ENCODE peak calls at places on chromosomes 11 and 22, in eight cellular contexts. V is astrocyte of the cerebellum, W is A549, Z is PC-3, Y is heart left ventricle, D is colonic mucosa, C is progenitor cell of endocrine pancreas, B is tibial artery. Q is an unnamed sample.

GRCh38 chr11:3971756-3972404 is 116.4 kb downstream of the STIM1 start:
- DNase-seq in W (no peak), D (no peak), B (no peak), Y (no peak), Z (peak), V (no peak), C (no peak), Q (no peak)

GRCh38 chr11:66720223-66720898 is 8.7 kb downstream of the SPTBN2 start:
- DNase-seq in D (peak), Y (no peak), Z (peak), V (peak), W (peak), C (peak), B (no peak), Q (no peak)

GRCh38 chr22:29780781-29781676 is 13.9 kb downstream of the UQCR10 start:
- DNase-seq in Z (peak), W (no peak), B (no peak), Y (no peak), V (peak), D (no peak), C (no peak), Q (no peak)

GRCh38 chr11:124811423-124812125 is 11.4 kb upstream of the MSANTD2 start:
- DNase-seq in Z (no peak), B (no peak), Y (no peak), D (no peak), W (no peak), V (no peak), C (no peak), Q (no peak)

GRCh38 chr11:78253797-78254196 is 65.1 kb downstream of the USP35 start:
- DNase-seq in Y (no peak), W (no peak), V (no peak), D (no peak), Z (peak), C (no peak), B (no peak), Q (no peak)

GRCh38 chr11:61586792-61587430 is 6.0 kb upstream of the SYT7 start:
- DNase-seq in Y (no peak), Z (peak), C (no peak), V (no peak), D (no peak), W (no peak), B (no peak), Q (no peak)

GRCh38 chr11:14902650-14903350 is 10.8 kb upstream of the CYP2R1 start:
- DNase-seq in V (no peak), Y (no peak), B (no peak), W (no peak), Z (peak), D (no peak), C (no peak), Q (no peak)

GRCh38 chr22:20463324-20464095 is 25.9 kb upstream of the SCARF2 start:
- DNase-seq in Y (no peak), Z (no peak), V (no peak), C (no peak), D (no peak), W (no peak), B (no peak), Q (peak)

GRCh38 chr11:79466411-79466810 is 25.6 kb upstream of the TENM4 start:
- DNase-seq in W (no peak), V (peak), D (no peak), C (no peak), B (no peak), Y (no peak), Z (peak), Q (no peak)

GRCh38 chr11:118226294-118226693 is 1.5 kb upstream of the JAML start:
- DNase-seq in Z (no peak), Y (no peak), D (no peak), W (no peak), V (no peak), C (no peak), B (peak), Q (no peak)

GRCh38 chr22:28989035-28989464 is 72.6 kb downstream of the C22orf31 start:
- DNase-seq in D (no peak), V (no peak), B (no peak), C (no peak), Z (peak), W (no peak), Y (no peak), Q (no peak)

GRCh38 chr11:86355256-86355655 is 19.4 kb upstream of the CCDC81 start:
- DNase-seq in Z (no peak), D (no peak), C (no peak), V (no peak), Y (no peak), B (no peak), W (no peak), Q (no peak)

GRCh38 chr11:62851807-62852522 is 12.6 kb upstream of the WDR74 start:
- DNase-seq in Y (no peak), W (no peak), D (no peak), Z (peak), V (no peak), C (no peak), B (no peak), Q (peak)

GRCh38 chr11:44418438-44418795 is 108.5 kb upstream of the ALX4 start:
- DNase-seq in B (no peak), V (no peak), C (no peak), Y (no peak), D (no peak), W (no peak), Z (no peak), Q (no peak)

GRCh38 chr11:82811369-82811768 is 77.7 kb upstream of the FAM181B start:
- DNase-seq in V (no peak), B (no peak), Z (no peak), D (no peak), Y (no peak), W (no peak), C (no peak), Q (no peak)

GRCh38 chr11:119019996-119020395 is 1.4 kb downstream of the TRAPPC4 start:
- DNase-seq in W (no peak), V (no peak), D (peak), C (no peak), Y (no peak), B (no peak), Z (peak), Q (no peak)

GRCh38 chr11:29282088-29282487 is 734.7 kb downstream of the KCNA4 start:
- DNase-seq in B (no peak), V (peak), D (no peak), Y (no peak), Z (peak), C (no peak), W (peak), Q (no peak)

GRCh38 chr11:78256962-78257361 is 68.2 kb downstream of the USP35 start:
- DNase-seq in Y (peak), Z (no peak), B (peak), W (no peak), C (no peak), V (peak), D (peak), Q (no peak)

GRCh38 chr22:19644314-19645223 is 69.7 kb upstream of the SEPTIN5 start:
- DNase-seq in C (no peak), W (no peak), Y (no peak), Z (no peak), D (no peak), B (peak), V (no peak), Q (no peak)

GRCh38 chr11:57499413-57499982 is 16.0 kb downstream of the SLC43A1 start:
- DNase-seq in Y (peak), C (peak), Z (peak), W (peak), B (peak), V (peak), D (peak), Q (no peak)

GRCh38 chr11:77789061-77789730 is 31.3 kb downstream of the RSF1 start:
- DNase-seq in B (no peak), W (no peak), D (no peak), Y (no peak), Z (no peak), V (no peak), C (no peak), Q (no peak)

GRCh38 chr11:58075781-58076180 is 45.0 kb downstream of the OR6Q1 start:
- DNase-seq in W (no peak), B (no peak), Y (no peak), C (no peak), Z (peak), D (no peak), V (no peak), Q (no peak)

GRCh38 chr11:15651033-15651432 is 536.3 kb downstream of the INSC start:
- DNase-seq in W (no peak), B (no peak), Z (no peak), V (no peak), Y (no peak), C (no peak), D (no peak), Q (no peak)

DNA sequence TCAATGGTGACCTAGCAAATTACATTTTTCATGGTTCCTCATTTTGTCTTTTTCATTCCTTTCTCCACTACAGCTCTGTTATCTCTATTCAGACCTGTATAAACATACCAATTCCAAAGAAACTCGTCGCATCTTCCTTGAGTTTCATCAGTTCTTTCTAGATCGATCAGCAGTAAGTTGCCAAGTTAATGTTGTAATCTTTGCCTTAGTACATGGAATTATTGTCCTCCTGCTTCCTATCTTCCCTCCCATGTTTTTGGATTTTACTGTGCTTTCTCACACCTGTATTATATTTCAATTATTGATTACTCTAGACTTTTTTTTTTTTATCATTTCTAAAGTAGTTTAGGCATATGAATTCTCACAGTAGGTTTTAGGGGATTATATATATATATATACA is 69.5 kb upstream of the GRIK4 start:
- DNase-seq in C (no peak), B (no peak), Z (no peak), V (no peak), W (no peak), Y (no peak), D (no peak), Q (no peak)
- TF ChIP-seq CTCF in C (no peak), B (no peak), Z (no peak), V (no peak), W (no peak), Y (no peak), D (no peak), Q (no peak)

GRCh38 chr11:132186699-132187098 is 816.3 kb downstream of the NTM start:
- DNase-seq in V (no peak), Z (no peak), W (no peak), C (no peak), B (no peak), Y (no peak), D (no peak), Q (no peak)
- TF ChIP-seq CTCF in V (peak), Z (peak), W (no peak), C (peak), B (no peak), Y (peak), D (no peak), Q (peak)

DNA sequence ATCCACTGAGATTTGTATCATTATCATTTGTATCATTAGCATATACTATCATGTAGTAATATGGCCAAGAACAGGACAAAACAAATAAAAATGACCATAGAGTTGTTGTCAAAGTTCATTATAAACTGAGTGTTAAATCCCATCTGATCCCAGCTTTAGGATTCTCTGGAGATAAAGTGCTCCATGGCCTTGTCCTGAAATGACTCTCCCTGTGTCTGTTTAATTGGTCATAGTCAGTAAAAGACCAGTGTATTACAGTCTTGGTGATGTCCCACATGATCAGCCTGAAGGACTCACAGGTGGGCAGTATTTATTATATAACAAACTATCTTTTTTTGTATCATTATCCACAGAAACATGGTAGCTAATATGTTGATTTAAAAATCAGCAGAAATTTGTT is 361.6 kb downstream of the TMEM135 start:
- DNase-seq in C (no peak), Y (no peak), B (no peak), V (no peak), Z (no peak), W (no peak), D (no peak), Q (no peak)
- TF ChIP-seq CTCF in C (no peak), Y (no peak), B (no peak), V (no peak), Z (no peak), W (no peak), D (no peak), Q (no peak)

GRCh38 chr22:32354360-32355351 is 3.0 kb upstream of the RFPL3 start:
- DNase-seq in Y (peak), C (no peak), V (peak), Z (peak), W (no peak), D (no peak), B (no peak), Q (peak)

GRCh38 chr22:32353292-32353691 is 4.4 kb upstream of the RFPL3 start:
- DNase-seq in Y (no peak), W (no peak), C (no peak), Z (no peak), V (no peak), B (no peak), D (no peak), Q (no peak)

GRCh38 chr22:32352681-32353080 is 5.0 kb upstream of the RFPL3 start:
- DNase-seq in B (no peak), Z (no peak), Y (no peak), D (no peak), V (no peak), W (no peak), C (no peak), Q (no peak)

GRCh38 chr22:32353840-32354239 is 3.8 kb upstream of the RFPL3 start:
- DNase-seq in Y (no peak), C (no peak), Z (no peak), B (no peak), D (no peak), V (no peak), W (no peak), Q (no peak)

GRCh38 chr22:32355760-32356159 is 1.9 kb upstream of the RFPL3 start:
- DNase-seq in C (no peak), Y (no peak), B (no peak), W (no peak), D (no peak), Z (peak), V (no peak), Q (peak)
- TF ChIP-seq CTCF in C (peak), Y (no peak), B (no peak), W (no peak), D (no peak), Z (peak), V (peak), Q (peak)

GRCh38 chr11:103682318-103683184 is 353.9 kb upstream of the DDI1 start:
- DNase-seq in B (peak), Y (no peak), W (peak), V (peak), Z (peak), D (peak), C (peak), Q (peak)
- TF ChIP-seq CTCF in B (peak), Y (peak), W (peak), V (peak), Z (peak), D (peak), C (peak), Q (peak)

DNA sequence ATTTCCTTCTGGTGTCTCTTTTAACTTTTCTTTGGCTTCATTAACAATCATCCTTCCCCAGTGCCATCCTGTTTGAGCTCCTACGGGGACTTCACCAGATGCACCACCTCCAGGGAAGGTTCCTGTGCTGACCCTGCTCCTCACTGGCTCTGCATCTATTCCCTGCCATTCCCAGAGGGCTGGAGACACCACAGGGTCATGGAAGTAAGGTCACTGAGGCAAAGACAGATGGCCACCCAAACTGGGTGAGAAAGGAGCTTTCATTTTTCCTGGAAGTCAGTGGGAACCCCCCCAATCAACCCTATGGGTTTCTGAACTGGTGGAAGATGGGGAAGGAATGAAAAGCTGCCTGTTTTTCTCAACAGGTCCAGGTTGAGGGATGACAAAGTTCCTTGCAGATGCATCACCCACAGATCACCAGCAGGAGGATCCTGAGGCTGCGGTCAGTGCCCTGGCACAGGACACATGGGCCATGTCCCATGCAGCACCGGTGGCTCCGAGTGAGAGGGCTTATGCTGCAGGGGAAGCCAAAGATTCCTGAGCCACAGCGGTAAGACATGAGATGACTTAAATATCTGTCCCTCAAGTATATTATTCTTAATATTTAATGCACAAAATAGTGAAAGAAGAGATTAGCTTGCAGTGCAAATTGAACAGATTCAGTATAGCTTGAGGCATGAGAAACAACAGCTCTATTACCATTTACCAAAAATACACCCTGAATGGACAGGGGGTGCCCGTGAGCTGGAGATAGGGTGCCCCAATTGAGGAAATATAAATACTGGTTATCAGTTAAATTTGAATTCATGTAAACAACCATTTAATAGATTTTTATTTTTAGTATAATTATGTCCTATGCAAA is 73.0 kb upstream of the VPREB1 start:
- DNase-seq in D (no peak), V (no peak), B (no peak), W (peak), Z (peak), Y (no peak), C (no peak), Q (peak)
- TF ChIP-seq CTCF in D (no peak), V (peak), B (no peak), W (no peak), Z (peak), Y (no peak), C (peak), Q (peak)

GRCh38 chr11:13701506-13701905 is 33.0 kb downstream of the FAR1 start:
- DNase-seq in Z (no peak), V (no peak), D (no peak), C (no peak), Y (no peak), W (no peak), B (no peak), Q (no peak)
- TF ChIP-seq CTCF in Z (peak), V (no peak), D (no peak), C (no peak), Y (no peak), W (peak), B (no peak), Q (peak)

Q was measured in OCI-LY7.